ENCODE peak calls at places on chromosomes 6 and 20, in seven cellular contexts. E is K562, K is fibroblast of lung, T is neural progenitor cell, C is mammary epithelial cell, R is keratinocyte, I is A673. H is an unnamed sample.

GRCh38 chr6:75618437-75618836 is 16.8 kb downstream of the SENP6 start:
- DNase-seq in K (no peak), I (no peak), R (no peak), T (no peak), E (no peak), C (no peak), H (no peak)

GRCh38 chr6:6569768-6570167 is 18.8 kb upstream of the LY86 start:
- DNase-seq in K (no peak), C (no peak), I (no peak), R (no peak), T (no peak), E (no peak), H (no peak)

GRCh38 chr6:22785036-22785435 is 215.7 kb downstream of the HDGFL1 start:
- DNase-seq in I (no peak), R (no peak), E (no peak), C (no peak), K (peak; percentile 28), T (peak; percentile 72), H (no peak)

GRCh38 chr6:118387921-118388701 is 160.0 kb upstream of the PLN start:
- DNase-seq in T (no peak), E (no peak), K (peak; percentile 93), C (peak; percentile 92), I (peak; percentile 7), R (no peak), H (no peak)

GRCh38 chr20:48002517-48002970 is 217.3 kb upstream of the SULF2 start:
- DNase-seq in K (no peak), T (no peak), I (no peak), C (no peak), E (no peak), R (no peak), H (no peak)

GRCh38 chr20:48843125-48843806 is 15.5 kb upstream of the PREX1 start:
- DNase-seq in R (no peak), K (no peak), E (peak; percentile 70), C (no peak), T (no peak), I (no peak), H (no peak)

GRCh38 chr20:56630086-56630493 is 984 bp downstream of the TFAP2C start:
- DNase-seq in I (peak; percentile 49), C (peak; percentile 95), K (no peak), E (peak; percentile 26), T (peak; percentile 95), R (no peak), H (no peak)

GRCh38 chr6:153065222-153065621 is 62.7 kb upstream of the MTRF1L start:
- DNase-seq in R (no peak), C (no peak), I (no peak), K (no peak), T (no peak), E (no peak), H (no peak)

GRCh38 chr6:84093405-84094049 is 60.0 kb downstream of the MRAP2 start:
- DNase-seq in C (no peak), E (no peak), T (no peak), I (peak; percentile 51), K (no peak), R (no peak), H (no peak)

GRCh38 chr6:85678000-85678601 is 35.4 kb upstream of the SYNCRIP start:
- DNase-seq in C (no peak), R (no peak), K (no peak), E (no peak), I (no peak), T (no peak), H (no peak)

GRCh38 chr6:39934060-39934757 is at the start of gene MOCS1:
- DNase-seq in C (peak; percentile 48), E (peak; percentile 93), I (peak; percentile 40), T (peak; percentile 89), K (peak; percentile 75), R (no peak), H (no peak)

GRCh38 chr6:82144007-82144851 is 103.3 kb downstream of the IBTK start:
- DNase-seq in K (peak; percentile 94), T (peak; percentile 27), I (peak; percentile 72), E (no peak), C (peak; percentile 96), R (peak; percentile 66), H (no peak)

GRCh38 chr6:124027392-124027791 is 223.7 kb downstream of the NKAIN2 start:
- DNase-seq in K (no peak), C (no peak), E (no peak), R (no peak), T (no peak), I (no peak), H (no peak)

DNA sequence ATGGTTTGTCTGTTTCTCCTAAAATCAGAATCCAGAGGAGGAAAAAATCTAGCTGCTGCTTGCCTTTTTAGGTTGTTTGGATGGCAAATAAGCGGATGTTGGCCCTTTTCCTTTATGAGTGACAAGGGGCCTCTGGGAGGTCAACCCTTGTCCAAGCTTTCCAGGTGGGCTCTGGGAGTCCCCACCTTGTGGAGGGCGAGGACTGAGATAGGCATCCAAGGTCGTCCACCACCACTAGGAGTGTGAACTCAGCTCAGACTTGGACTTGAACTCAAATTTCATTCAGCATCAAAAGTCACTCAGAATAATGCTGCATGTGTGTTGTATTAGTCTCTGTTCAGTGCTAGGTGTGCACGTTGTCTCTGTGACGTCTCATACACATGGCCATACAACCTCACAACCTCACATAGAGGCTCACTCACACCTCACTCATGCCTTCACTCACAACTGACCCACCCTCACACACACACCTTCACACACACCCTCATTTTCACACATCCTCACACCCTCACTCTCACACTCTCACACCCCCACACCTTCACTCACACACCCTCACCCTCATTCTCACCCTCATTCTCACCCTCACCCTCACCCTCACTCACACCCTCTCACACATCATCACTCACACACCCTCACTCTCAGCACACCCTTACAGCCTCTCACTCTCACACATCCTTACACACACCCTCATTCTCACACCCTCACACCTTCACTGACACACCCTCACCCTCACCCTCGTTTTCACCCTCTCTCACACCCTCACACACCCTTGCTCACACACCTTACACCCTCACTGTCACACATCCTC is 18.0 kb downstream of the DYNLT1 start:
- DNase-seq in E (no peak), I (no peak), K (no peak), C (no peak), T (no peak), R (no peak), H (no peak)
- H3K27ac ChIP-seq in E (no peak overlapping the region), I (no peak overlapping the region), K (no peak overlapping the region), C (no peak overlapping the region), T (no peak overlapping the region), R (no peak overlapping the region), H (no peak overlapping the region)

GRCh38 chr6:105137388-105137787 is 42.4 kb downstream of the POPDC3 start:
- DNase-seq in K (peak; percentile 12), E (no peak), C (peak; percentile 9), T (peak; percentile 33), R (no peak), I (no peak), H (no peak)
- TF ChIP-seq EZH2 in K (no peak), E (no peak), C (no peak), T (peak; percentile 36), R (no peak), I (no peak), H (no peak)

DNA sequence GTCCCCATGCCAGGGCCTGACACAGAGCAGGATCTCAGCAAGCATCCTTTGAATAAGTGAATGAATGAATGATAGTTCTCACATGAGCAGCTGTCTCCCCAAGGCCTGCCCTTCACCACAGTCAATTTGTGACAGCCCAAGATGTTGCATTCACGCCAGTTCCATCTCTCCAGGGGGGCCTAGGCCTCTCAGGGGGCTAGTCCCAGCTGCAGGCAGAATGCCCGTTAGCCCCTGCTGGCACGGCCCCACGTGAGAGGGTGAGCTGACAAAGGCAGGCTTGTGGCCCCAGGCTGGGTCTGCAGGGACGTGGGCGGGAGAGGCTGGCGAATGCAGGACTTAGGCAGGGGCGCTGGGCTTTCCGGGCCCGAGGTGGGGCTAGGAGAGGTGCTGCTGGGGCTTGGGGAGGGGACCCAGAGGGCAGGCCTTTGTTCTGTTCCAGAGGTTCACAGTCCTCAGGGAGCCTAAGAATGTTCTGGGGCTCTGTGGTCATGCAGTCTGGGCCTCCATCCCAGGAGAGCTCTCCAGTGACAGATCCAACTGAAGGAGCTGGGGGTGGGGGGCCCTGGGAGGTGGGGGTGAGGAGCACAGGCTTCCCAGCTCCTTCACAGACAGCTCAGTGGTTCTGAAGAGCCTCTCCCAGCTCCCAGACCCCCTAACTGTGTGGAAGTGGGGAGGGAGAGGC is 30.5 kb upstream of the TLDC2 start:
- DNase-seq in I (peak; percentile 69), R (no peak), K (no peak), C (no peak), E (no peak), T (peak; percentile 32), H (no peak)
- H3K27ac ChIP-seq in I (peak overlapping the region; percentile 85), R (no peak overlapping the region), K (peak overlapping the region; percentile 97), C (no peak overlapping the region), E (no peak overlapping the region), T (peak overlapping the region; percentile 63), H (no peak overlapping the region)

GRCh38 chr6:41633235-41633634 is 5.0 kb upstream of the MDFI start:
- DNase-seq in R (no peak), K (no peak), C (no peak), T (no peak), E (no peak), I (no peak), H (no peak)

GRCh38 chr6:41637179-41638001 is 878 bp upstream of the MDFI start:
- DNase-seq in C (peak; percentile 46), R (no peak), T (peak; percentile 62), I (no peak), K (no peak), E (no peak), H (no peak)

GRCh38 chr6:41635365-41635764 is 2.9 kb upstream of the MDFI start:
- DNase-seq in C (no peak), I (no peak), E (no peak), K (no peak), T (no peak), R (no peak), H (no peak)

GRCh38 chr6:41636803-41637178 is 1.5 kb upstream of the MDFI start:
- DNase-seq in T (peak; percentile 37), K (no peak), I (peak; percentile 39), E (no peak), C (peak; percentile 91), R (peak; percentile 60), H (no peak)

DNA sequence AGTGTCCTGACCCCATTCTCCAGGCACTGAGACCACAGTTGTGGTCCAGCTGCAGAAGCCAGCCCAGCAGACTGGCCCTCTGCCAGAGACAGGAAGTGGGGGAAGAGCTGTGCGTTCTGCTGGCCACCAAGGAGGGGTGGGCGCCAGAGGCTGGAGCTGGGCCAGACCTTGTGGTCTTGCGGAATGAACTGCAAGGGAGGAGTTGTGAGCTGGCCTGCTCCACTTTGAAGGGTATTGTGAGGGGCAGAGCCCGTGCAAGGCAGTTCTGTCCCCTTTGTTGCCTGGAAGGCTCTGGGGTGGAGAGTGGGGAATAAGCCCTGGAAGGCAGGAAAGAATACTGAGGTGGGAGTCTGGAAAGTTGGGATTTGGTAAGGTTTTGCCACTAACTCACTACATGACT is 3.6 kb upstream of the MDFI start:
- DNase-seq in K (no peak), T (peak; percentile 51), I (no peak), C (no peak), R (no peak), E (no peak), H (no peak)
- TF ChIP-seq EZH2 in K (no peak), T (no peak), I (no peak), C (no peak), R (no peak), E (no peak), H (no peak)

H was measured in DND-41.